ENCODE peak calls at places on chromosomes 5 and 9, in ten cellular contexts. One of them, this sample, is unnamed.

GRCh38 chr5:176441921-176442323 is 6.3 kb upstream of the FAF2 start:
- DNase-seq in activated CD8-positive, alpha-beta T cell treated with anti-CD3 and anti-CD28 coated beads for 36 hours: no peak
- DNase-seq in nephron progenitor cell: no peak
- DNase-seq in activated CD8-positive, alpha-beta memory T cell treated with anti-CD3 and anti-CD28 coated beads, Interleukin-2, amount 50 U/mL, for 48 hours: no peak
- DNase-seq in cerebellum: no peak
- DNase-seq in AG10803: no peak
- DNase-seq in activated T-helper 1 cell treated with anti-CD3 and anti-CD28 coated beads, Interleukin-2, amount 50 U/mL, for 16 hours: no peak
- DNase-seq in islet precursor cell: peak; percentile 60
- DNase-seq in endothelial cell: no peak
- DNase-seq in activated T-cell treated with anti-CD3 and anti-CD28 coated beads for 1 hour: no peak
- DNase-seq in this sample: peak; percentile 45

GRCh38 chr5:174734571-174735497 is 10.5 kb downstream of the MSX2 start:
- DNase-seq in activated CD8-positive, alpha-beta T cell treated with anti-CD3 and anti-CD28 coated beads for 36 hours: no peak
- DNase-seq in nephron progenitor cell: no peak
- DNase-seq in activated CD8-positive, alpha-beta memory T cell treated with anti-CD3 and anti-CD28 coated beads, Interleukin-2, amount 50 U/mL, for 48 hours: no peak
- DNase-seq in cerebellum: no peak
- DNase-seq in AG10803: no peak
- DNase-seq in activated T-helper 1 cell treated with anti-CD3 and anti-CD28 coated beads, Interleukin-2, amount 50 U/mL, for 16 hours: no peak
- DNase-seq in islet precursor cell: peak; percentile 80
- DNase-seq in endothelial cell: no peak
- DNase-seq in activated T-cell treated with anti-CD3 and anti-CD28 coated beads for 1 hour: no peak
- DNase-seq in this sample: no peak

GRCh38 chr5:151923865-151924264 is 786 bp downstream of the GLRA1 start:
- DNase-seq in activated CD8-positive, alpha-beta T cell treated with anti-CD3 and anti-CD28 coated beads for 36 hours: no peak
- DNase-seq in nephron progenitor cell: peak; percentile 31
- DNase-seq in activated CD8-positive, alpha-beta memory T cell treated with anti-CD3 and anti-CD28 coated beads, Interleukin-2, amount 50 U/mL, for 48 hours: no peak
- DNase-seq in cerebellum: peak; percentile 47
- DNase-seq in AG10803: no peak
- DNase-seq in activated T-helper 1 cell treated with anti-CD3 and anti-CD28 coated beads, Interleukin-2, amount 50 U/mL, for 16 hours: no peak
- DNase-seq in islet precursor cell: peak; percentile 68
- DNase-seq in endothelial cell: peak; percentile 40
- DNase-seq in activated T-cell treated with anti-CD3 and anti-CD28 coated beads for 1 hour: no peak
- DNase-seq in this sample: peak; percentile 24

GRCh38 chr5:167763772-167764171 is 527.7 kb upstream of the WWC1 start:
- DNase-seq in activated CD8-positive, alpha-beta T cell treated with anti-CD3 and anti-CD28 coated beads for 36 hours: no peak
- DNase-seq in nephron progenitor cell: no peak
- DNase-seq in activated CD8-positive, alpha-beta memory T cell treated with anti-CD3 and anti-CD28 coated beads, Interleukin-2, amount 50 U/mL, for 48 hours: no peak
- DNase-seq in cerebellum: no peak
- DNase-seq in AG10803: peak; percentile 95
- DNase-seq in activated T-helper 1 cell treated with anti-CD3 and anti-CD28 coated beads, Interleukin-2, amount 50 U/mL, for 16 hours: no peak
- DNase-seq in islet precursor cell: no peak
- DNase-seq in endothelial cell: no peak
- DNase-seq in activated T-cell treated with anti-CD3 and anti-CD28 coated beads for 1 hour: no peak
- DNase-seq in this sample: peak; percentile 35

GRCh38 chr9:108789742-108790141 is 66.0 kb downstream of the ACTL7B start:
- DNase-seq in activated CD8-positive, alpha-beta T cell treated with anti-CD3 and anti-CD28 coated beads for 36 hours: no peak
- DNase-seq in nephron progenitor cell: no peak
- DNase-seq in activated CD8-positive, alpha-beta memory T cell treated with anti-CD3 and anti-CD28 coated beads, Interleukin-2, amount 50 U/mL, for 48 hours: no peak
- DNase-seq in cerebellum: no peak
- DNase-seq in AG10803: no peak
- DNase-seq in activated T-helper 1 cell treated with anti-CD3 and anti-CD28 coated beads, Interleukin-2, amount 50 U/mL, for 16 hours: no peak
- DNase-seq in islet precursor cell: no peak
- DNase-seq in endothelial cell: no peak
- DNase-seq in activated T-cell treated with anti-CD3 and anti-CD28 coated beads for 1 hour: no peak
- DNase-seq in this sample: no peak

GRCh38 chr9:125255781-125256391 is 5.7 kb upstream of the GAPVD1 start:
- DNase-seq in activated CD8-positive, alpha-beta T cell treated with anti-CD3 and anti-CD28 coated beads for 36 hours: peak; percentile 37
- DNase-seq in nephron progenitor cell: no peak
- DNase-seq in activated CD8-positive, alpha-beta memory T cell treated with anti-CD3 and anti-CD28 coated beads, Interleukin-2, amount 50 U/mL, for 48 hours: no peak
- DNase-seq in cerebellum: no peak
- DNase-seq in AG10803: no peak
- DNase-seq in activated T-helper 1 cell treated with anti-CD3 and anti-CD28 coated beads, Interleukin-2, amount 50 U/mL, for 16 hours: no peak
- DNase-seq in islet precursor cell: no peak
- DNase-seq in endothelial cell: peak; percentile 42
- DNase-seq in activated T-cell treated with anti-CD3 and anti-CD28 coated beads for 1 hour: no peak
- DNase-seq in this sample: no peak

GRCh38 chr5:56983593-56984361 is 31.9 kb upstream of the MIER3 start:
- DNase-seq in activated CD8-positive, alpha-beta T cell treated with anti-CD3 and anti-CD28 coated beads for 36 hours: no peak
- DNase-seq in nephron progenitor cell: no peak
- DNase-seq in activated CD8-positive, alpha-beta memory T cell treated with anti-CD3 and anti-CD28 coated beads, Interleukin-2, amount 50 U/mL, for 48 hours: no peak
- DNase-seq in cerebellum: no peak
- DNase-seq in AG10803: no peak
- DNase-seq in activated T-helper 1 cell treated with anti-CD3 and anti-CD28 coated beads, Interleukin-2, amount 50 U/mL, for 16 hours: no peak
- DNase-seq in islet precursor cell: no peak
- DNase-seq in endothelial cell: no peak
- DNase-seq in activated T-cell treated with anti-CD3 and anti-CD28 coated beads for 1 hour: no peak
- DNase-seq in this sample: no peak

GRCh38 chr9:112869917-112870316 is 20.8 kb downstream of the SLC46A2 start:
- DNase-seq in activated CD8-positive, alpha-beta T cell treated with anti-CD3 and anti-CD28 coated beads for 36 hours: no peak
- DNase-seq in nephron progenitor cell: no peak
- DNase-seq in activated CD8-positive, alpha-beta memory T cell treated with anti-CD3 and anti-CD28 coated beads, Interleukin-2, amount 50 U/mL, for 48 hours: no peak
- DNase-seq in cerebellum: no peak
- DNase-seq in AG10803: no peak
- DNase-seq in activated T-helper 1 cell treated with anti-CD3 and anti-CD28 coated beads, Interleukin-2, amount 50 U/mL, for 16 hours: no peak
- DNase-seq in islet precursor cell: no peak
- DNase-seq in endothelial cell: no peak
- DNase-seq in activated T-cell treated with anti-CD3 and anti-CD28 coated beads for 1 hour: no peak
- DNase-seq in this sample: no peak

GRCh38 chr9:109101810-109102209 is 17.9 kb downstream of the TMEM245 start:
- DNase-seq in activated CD8-positive, alpha-beta T cell treated with anti-CD3 and anti-CD28 coated beads for 36 hours: peak; percentile 28
- DNase-seq in nephron progenitor cell: no peak
- DNase-seq in activated CD8-positive, alpha-beta memory T cell treated with anti-CD3 and anti-CD28 coated beads, Interleukin-2, amount 50 U/mL, for 48 hours: no peak
- DNase-seq in cerebellum: no peak
- DNase-seq in AG10803: peak; percentile 34
- DNase-seq in activated T-helper 1 cell treated with anti-CD3 and anti-CD28 coated beads, Interleukin-2, amount 50 U/mL, for 16 hours: no peak
- DNase-seq in islet precursor cell: no peak
- DNase-seq in endothelial cell: no peak
- DNase-seq in activated T-cell treated with anti-CD3 and anti-CD28 coated beads for 1 hour: no peak
- DNase-seq in this sample: peak; percentile 30

GRCh38 chr9:77810047-77810446 is 161.9 kb upstream of the GNA14 start:
- DNase-seq in activated CD8-positive, alpha-beta T cell treated with anti-CD3 and anti-CD28 coated beads for 36 hours: no peak
- DNase-seq in nephron progenitor cell: no peak
- DNase-seq in activated CD8-positive, alpha-beta memory T cell treated with anti-CD3 and anti-CD28 coated beads, Interleukin-2, amount 50 U/mL, for 48 hours: no peak
- DNase-seq in cerebellum: no peak
- DNase-seq in AG10803: no peak
- DNase-seq in activated T-helper 1 cell treated with anti-CD3 and anti-CD28 coated beads, Interleukin-2, amount 50 U/mL, for 16 hours: no peak
- DNase-seq in islet precursor cell: no peak
- DNase-seq in endothelial cell: no peak
- DNase-seq in activated T-cell treated with anti-CD3 and anti-CD28 coated beads for 1 hour: no peak
- DNase-seq in this sample: no peak

GRCh38 chr5:42591026-42591425 is 165.6 kb upstream of the CCDC152 start:
- DNase-seq in activated CD8-positive, alpha-beta T cell treated with anti-CD3 and anti-CD28 coated beads for 36 hours: no peak
- DNase-seq in nephron progenitor cell: no peak
- DNase-seq in activated CD8-positive, alpha-beta memory T cell treated with anti-CD3 and anti-CD28 coated beads, Interleukin-2, amount 50 U/mL, for 48 hours: no peak
- DNase-seq in cerebellum: no peak
- DNase-seq in AG10803: no peak
- DNase-seq in activated T-helper 1 cell treated with anti-CD3 and anti-CD28 coated beads, Interleukin-2, amount 50 U/mL, for 16 hours: no peak
- DNase-seq in islet precursor cell: peak; percentile 89
- DNase-seq in endothelial cell: no peak
- DNase-seq in activated T-cell treated with anti-CD3 and anti-CD28 coated beads for 1 hour: no peak
- DNase-seq in this sample: no peak